ENCODE peak calls at places on chromosomes 13 and 19, in ten cellular contexts. One of them, this sample, is unnamed.
A peak's percentile ranks its signal among the peaks of the same experiment; 100 is the strongest.

GRCh38 chr19:16825312-16826168 is 3.7 kb upstream of the SIN3B start:
- DNase-seq in EL: peak; percentile 82
- DNase-seq in T-helper 2 cell: no peak
- DNase-seq in activated naive CD8-positive, alpha-beta T cell treated with anti-CD3 and anti-CD28 coated beads, Interleukin-2, amount 50 U/mL, for 24 hours: no peak
- DNase-seq in colonic mucosa: peak; percentile 38
- DNase-seq in putamen: peak; percentile 74
- DNase-seq in ACHN: peak; percentile 90
- DNase-seq in stimulated activated CD8-positive, alpha-beta memory T cell treated with anti-CD3 and anti-CD28 coated beads, Interleukin-7, amount 100 ng/mL, for 4 hours: no peak
- DNase-seq in mucosa of descending colon: peak; percentile 54
- DNase-seq in left ventricle myocardium inferior: peak; percentile 58
- DNase-seq in this sample: peak; percentile 89

GRCh38 chr13:47555235-47555634 is 445.8 kb downstream of the SUCLA2 start:
- DNase-seq in left ventricle myocardium inferior: no peak
- DNase-seq in mucosa of descending colon: no peak
- DNase-seq in ACHN: no peak
- DNase-seq in putamen: no peak
- DNase-seq in activated naive CD8-positive, alpha-beta T cell treated with anti-CD3 and anti-CD28 coated beads, Interleukin-2, amount 50 U/mL, for 24 hours: no peak
- DNase-seq in EL: no peak
- DNase-seq in colonic mucosa: no peak
- DNase-seq in stimulated activated CD8-positive, alpha-beta memory T cell treated with anti-CD3 and anti-CD28 coated beads, Interleukin-7, amount 100 ng/mL, for 4 hours: no peak
- DNase-seq in T-helper 2 cell: no peak
- DNase-seq in this sample: no peak

GRCh38 chr19:42254083-42254849 is 662 bp downstream of the ERF start:
- DNase-seq in ACHN: peak; percentile 58
- DNase-seq in colonic mucosa: peak; percentile 86
- DNase-seq in activated naive CD8-positive, alpha-beta T cell treated with anti-CD3 and anti-CD28 coated beads, Interleukin-2, amount 50 U/mL, for 24 hours: peak; percentile 78
- DNase-seq in putamen: peak; percentile 88
- DNase-seq in EL: peak; percentile 65
- DNase-seq in stimulated activated CD8-positive, alpha-beta memory T cell treated with anti-CD3 and anti-CD28 coated beads, Interleukin-7, amount 100 ng/mL, for 4 hours: peak; percentile 77
- DNase-seq in mucosa of descending colon: peak; percentile 91
- DNase-seq in left ventricle myocardium inferior: peak; percentile 79
- DNase-seq in T-helper 2 cell: peak; percentile 51
- DNase-seq in this sample: peak; percentile 69

GRCh38 chr19:14555918-14556661 is 15.8 kb downstream of the NDUFB7 start:
- DNase-seq in stimulated activated CD8-positive, alpha-beta memory T cell treated with anti-CD3 and anti-CD28 coated beads, Interleukin-7, amount 100 ng/mL, for 4 hours: no peak
- DNase-seq in activated naive CD8-positive, alpha-beta T cell treated with anti-CD3 and anti-CD28 coated beads, Interleukin-2, amount 50 U/mL, for 24 hours: no peak
- DNase-seq in left ventricle myocardium inferior: no peak
- DNase-seq in mucosa of descending colon: no peak
- DNase-seq in putamen: no peak
- DNase-seq in colonic mucosa: no peak
- DNase-seq in ACHN: peak; percentile 28
- DNase-seq in T-helper 2 cell: no peak
- DNase-seq in EL: peak; percentile 48
- DNase-seq in this sample: no peak

GRCh38 chr19:17775245-17775927 is 19.6 kb upstream of the B3GNT3 start:
- DNase-seq in activated naive CD8-positive, alpha-beta T cell treated with anti-CD3 and anti-CD28 coated beads, Interleukin-2, amount 50 U/mL, for 24 hours: peak; percentile 59
- DNase-seq in EL: peak; percentile 56
- DNase-seq in left ventricle myocardium inferior: no peak
- DNase-seq in putamen: no peak
- DNase-seq in T-helper 2 cell: no peak
- DNase-seq in mucosa of descending colon: peak; percentile 71
- DNase-seq in stimulated activated CD8-positive, alpha-beta memory T cell treated with anti-CD3 and anti-CD28 coated beads, Interleukin-7, amount 100 ng/mL, for 4 hours: no peak
- DNase-seq in ACHN: peak; percentile 52
- DNase-seq in colonic mucosa: peak; percentile 62
- DNase-seq in this sample: no peak

GRCh38 chr13:74101436-74101835 is 32.8 kb downstream of the KLF12 start:
- DNase-seq in stimulated activated CD8-positive, alpha-beta memory T cell treated with anti-CD3 and anti-CD28 coated beads, Interleukin-7, amount 100 ng/mL, for 4 hours: no peak
- DNase-seq in T-helper 2 cell: no peak
- DNase-seq in activated naive CD8-positive, alpha-beta T cell treated with anti-CD3 and anti-CD28 coated beads, Interleukin-2, amount 50 U/mL, for 24 hours: no peak
- DNase-seq in ACHN: no peak
- DNase-seq in putamen: no peak
- DNase-seq in colonic mucosa: no peak
- DNase-seq in EL: no peak
- DNase-seq in left ventricle myocardium inferior: no peak
- DNase-seq in mucosa of descending colon: no peak
- DNase-seq in this sample: no peak

GRCh38 chr19:42176649-42176989 is 40.9 kb downstream of the DEDD2 start:
- DNase-seq in mucosa of descending colon: no peak
- DNase-seq in activated naive CD8-positive, alpha-beta T cell treated with anti-CD3 and anti-CD28 coated beads, Interleukin-2, amount 50 U/mL, for 24 hours: peak; percentile 35
- DNase-seq in T-helper 2 cell: no peak
- DNase-seq in putamen: no peak
- DNase-seq in EL: no peak
- DNase-seq in colonic mucosa: no peak
- DNase-seq in stimulated activated CD8-positive, alpha-beta memory T cell treated with anti-CD3 and anti-CD28 coated beads, Interleukin-7, amount 100 ng/mL, for 4 hours: no peak
- DNase-seq in ACHN: no peak
- DNase-seq in left ventricle myocardium inferior: no peak
- DNase-seq in this sample: no peak

GRCh38 chr19:46841458-46842083 is 9.1 kb downstream of the AP2S1 start:
- DNase-seq in ACHN: peak; percentile 65
- DNase-seq in left ventricle myocardium inferior: peak; percentile 77
- DNase-seq in EL: peak; percentile 86
- DNase-seq in activated naive CD8-positive, alpha-beta T cell treated with anti-CD3 and anti-CD28 coated beads, Interleukin-2, amount 50 U/mL, for 24 hours: no peak
- DNase-seq in colonic mucosa: no peak
- DNase-seq in putamen: no peak
- DNase-seq in mucosa of descending colon: no peak
- DNase-seq in stimulated activated CD8-positive, alpha-beta memory T cell treated with anti-CD3 and anti-CD28 coated beads, Interleukin-7, amount 100 ng/mL, for 4 hours: no peak
- DNase-seq in T-helper 2 cell: no peak
- DNase-seq in this sample: peak; percentile 43

GRCh38 chr13:51585234-51585672 is 991 bp downstream of the WDFY2 start:
- DNase-seq in ACHN: peak; percentile 23
- DNase-seq in EL: peak; percentile 25
- DNase-seq in T-helper 2 cell: no peak
- DNase-seq in putamen: peak; percentile 35
- DNase-seq in colonic mucosa: no peak
- DNase-seq in left ventricle myocardium inferior: no peak
- DNase-seq in stimulated activated CD8-positive, alpha-beta memory T cell treated with anti-CD3 and anti-CD28 coated beads, Interleukin-7, amount 100 ng/mL, for 4 hours: no peak
- DNase-seq in mucosa of descending colon: peak; percentile 16
- DNase-seq in activated naive CD8-positive, alpha-beta T cell treated with anti-CD3 and anti-CD28 coated beads, Interleukin-2, amount 50 U/mL, for 24 hours: no peak
- DNase-seq in this sample: no peak

GRCh38 chr13:111512707-111513106 is 192.3 kb downstream of the TEX29 start:
- DNase-seq in activated naive CD8-positive, alpha-beta T cell treated with anti-CD3 and anti-CD28 coated beads, Interleukin-2, amount 50 U/mL, for 24 hours: no peak
- DNase-seq in T-helper 2 cell: no peak
- DNase-seq in mucosa of descending colon: no peak
- DNase-seq in EL: no peak
- DNase-seq in colonic mucosa: no peak
- DNase-seq in left ventricle myocardium inferior: no peak
- DNase-seq in stimulated activated CD8-positive, alpha-beta memory T cell treated with anti-CD3 and anti-CD28 coated beads, Interleukin-7, amount 100 ng/mL, for 4 hours: no peak
- DNase-seq in putamen: no peak
- DNase-seq in ACHN: no peak
- DNase-seq in this sample: no peak

GRCh38 chr13:39370554-39370953 is 232.4 kb downstream of the LHFPL6 start:
- DNase-seq in ACHN: no peak
- DNase-seq in mucosa of descending colon: no peak
- DNase-seq in colonic mucosa: no peak
- DNase-seq in stimulated activated CD8-positive, alpha-beta memory T cell treated with anti-CD3 and anti-CD28 coated beads, Interleukin-7, amount 100 ng/mL, for 4 hours: no peak
- DNase-seq in putamen: no peak
- DNase-seq in left ventricle myocardium inferior: peak; percentile 35
- DNase-seq in activated naive CD8-positive, alpha-beta T cell treated with anti-CD3 and anti-CD28 coated beads, Interleukin-2, amount 50 U/mL, for 24 hours: no peak
- DNase-seq in T-helper 2 cell: no peak
- DNase-seq in EL: no peak
- DNase-seq in this sample: no peak

GRCh38 chr19:29117926-29118325 is 95.0 kb downstream of the UQCRFS1 start:
- DNase-seq in activated naive CD8-positive, alpha-beta T cell treated with anti-CD3 and anti-CD28 coated beads, Interleukin-2, amount 50 U/mL, for 24 hours: no peak
- DNase-seq in putamen: no peak
- DNase-seq in colonic mucosa: no peak
- DNase-seq in left ventricle myocardium inferior: no peak
- DNase-seq in stimulated activated CD8-positive, alpha-beta memory T cell treated with anti-CD3 and anti-CD28 coated beads, Interleukin-7, amount 100 ng/mL, for 4 hours: no peak
- DNase-seq in ACHN: no peak
- DNase-seq in T-helper 2 cell: no peak
- DNase-seq in mucosa of descending colon: no peak
- DNase-seq in EL: peak; percentile 3
- DNase-seq in this sample: no peak

GRCh38 chr13:22505489-22505888 is 675.3 kb upstream of the SGCG start:
- DNase-seq in activated naive CD8-positive, alpha-beta T cell treated with anti-CD3 and anti-CD28 coated beads, Interleukin-2, amount 50 U/mL, for 24 hours: no peak
- DNase-seq in left ventricle myocardium inferior: no peak
- DNase-seq in stimulated activated CD8-positive, alpha-beta memory T cell treated with anti-CD3 and anti-CD28 coated beads, Interleukin-7, amount 100 ng/mL, for 4 hours: no peak
- DNase-seq in ACHN: no peak
- DNase-seq in EL: no peak
- DNase-seq in colonic mucosa: no peak
- DNase-seq in T-helper 2 cell: no peak
- DNase-seq in putamen: no peak
- DNase-seq in mucosa of descending colon: no peak
- DNase-seq in this sample: no peak

GRCh38 chr19:32673573-32673972 is 1.4 kb downstream of the ANKRD27 start:
- DNase-seq in EL: no peak
- DNase-seq in putamen: no peak
- DNase-seq in mucosa of descending colon: no peak
- DNase-seq in ACHN: no peak
- DNase-seq in stimulated activated CD8-positive, alpha-beta memory T cell treated with anti-CD3 and anti-CD28 coated beads, Interleukin-7, amount 100 ng/mL, for 4 hours: no peak
- DNase-seq in T-helper 2 cell: no peak
- DNase-seq in colonic mucosa: no peak
- DNase-seq in left ventricle myocardium inferior: no peak
- DNase-seq in activated naive CD8-positive, alpha-beta T cell treated with anti-CD3 and anti-CD28 coated beads, Interleukin-2, amount 50 U/mL, for 24 hours: no peak
- DNase-seq in this sample: no peak

GRCh38 chr13:98143157-98143553 is 261 bp downstream of the FARP1 start:
- DNase-seq in putamen: no peak
- DNase-seq in mucosa of descending colon: peak; percentile 54
- DNase-seq in ACHN: peak; percentile 18
- DNase-seq in stimulated activated CD8-positive, alpha-beta memory T cell treated with anti-CD3 and anti-CD28 coated beads, Interleukin-7, amount 100 ng/mL, for 4 hours: no peak
- DNase-seq in colonic mucosa: no peak
- DNase-seq in activated naive CD8-positive, alpha-beta T cell treated with anti-CD3 and anti-CD28 coated beads, Interleukin-2, amount 50 U/mL, for 24 hours: no peak
- DNase-seq in T-helper 2 cell: no peak
- DNase-seq in left ventricle myocardium inferior: peak; percentile 58
- DNase-seq in EL: no peak
- DNase-seq in this sample: no peak

GRCh38 chr19:18097993-18098890 is 664 bp downstream of the MAST3 start:
- DNase-seq in colonic mucosa: no peak
- DNase-seq in putamen: no peak
- DNase-seq in activated naive CD8-positive, alpha-beta T cell treated with anti-CD3 and anti-CD28 coated beads, Interleukin-2, amount 50 U/mL, for 24 hours: no peak
- DNase-seq in EL: no peak
- DNase-seq in T-helper 2 cell: no peak
- DNase-seq in mucosa of descending colon: no peak
- DNase-seq in ACHN: no peak
- DNase-seq in left ventricle myocardium inferior: no peak
- DNase-seq in stimulated activated CD8-positive, alpha-beta memory T cell treated with anti-CD3 and anti-CD28 coated beads, Interleukin-7, amount 100 ng/mL, for 4 hours: no peak
- DNase-seq in this sample: no peak

GRCh38 chr13:112905619-112905989 is 63.4 kb upstream of the MCF2L start:
- DNase-seq in ACHN: no peak
- DNase-seq in colonic mucosa: no peak
- DNase-seq in activated naive CD8-positive, alpha-beta T cell treated with anti-CD3 and anti-CD28 coated beads, Interleukin-2, amount 50 U/mL, for 24 hours: no peak
- DNase-seq in EL: no peak
- DNase-seq in mucosa of descending colon: no peak
- DNase-seq in putamen: no peak
- DNase-seq in T-helper 2 cell: no peak
- DNase-seq in stimulated activated CD8-positive, alpha-beta memory T cell treated with anti-CD3 and anti-CD28 coated beads, Interleukin-7, amount 100 ng/mL, for 4 hours: no peak
- DNase-seq in left ventricle myocardium inferior: no peak
- DNase-seq in this sample: no peak

GRCh38 chr19:4722671-4723464 is 774 bp downstream of the DPP9 start:
- DNase-seq in ACHN: peak; percentile 53
- DNase-seq in colonic mucosa: peak; percentile 50
- DNase-seq in stimulated activated CD8-positive, alpha-beta memory T cell treated with anti-CD3 and anti-CD28 coated beads, Interleukin-7, amount 100 ng/mL, for 4 hours: no peak
- DNase-seq in EL: peak; percentile 65
- DNase-seq in T-helper 2 cell: no peak
- DNase-seq in putamen: no peak
- DNase-seq in mucosa of descending colon: peak; percentile 49
- DNase-seq in activated naive CD8-positive, alpha-beta T cell treated with anti-CD3 and anti-CD28 coated beads, Interleukin-2, amount 50 U/mL, for 24 hours: no peak
- DNase-seq in left ventricle myocardium inferior: no peak
- DNase-seq in this sample: peak; percentile 36

GRCh38 chr19:10424011-10424637 is 3.8 kb downstream of the PDE4A start:
- DNase-seq in left ventricle myocardium inferior: peak; percentile 77
- DNase-seq in stimulated activated CD8-positive, alpha-beta memory T cell treated with anti-CD3 and anti-CD28 coated beads, Interleukin-7, amount 100 ng/mL, for 4 hours: peak; percentile 47
- DNase-seq in activated naive CD8-positive, alpha-beta T cell treated with anti-CD3 and anti-CD28 coated beads, Interleukin-2, amount 50 U/mL, for 24 hours: peak; percentile 80
- DNase-seq in EL: peak; percentile 80
- DNase-seq in colonic mucosa: peak; percentile 88
- DNase-seq in ACHN: peak; percentile 73
- DNase-seq in mucosa of descending colon: peak; percentile 88
- DNase-seq in T-helper 2 cell: no peak
- DNase-seq in putamen: no peak
- DNase-seq in this sample: no peak

GRCh38 chr13:42113478-42113877 is 65.0 kb downstream of the DGKH start:
- DNase-seq in T-helper 2 cell: no peak
- DNase-seq in activated naive CD8-positive, alpha-beta T cell treated with anti-CD3 and anti-CD28 coated beads, Interleukin-2, amount 50 U/mL, for 24 hours: no peak
- DNase-seq in left ventricle myocardium inferior: no peak
- DNase-seq in colonic mucosa: no peak
- DNase-seq in mucosa of descending colon: no peak
- DNase-seq in stimulated activated CD8-positive, alpha-beta memory T cell treated with anti-CD3 and anti-CD28 coated beads, Interleukin-7, amount 100 ng/mL, for 4 hours: no peak
- DNase-seq in EL: no peak
- DNase-seq in ACHN: no peak
- DNase-seq in putamen: no peak
- DNase-seq in this sample: no peak

GRCh38 chr13:40979232-40979631 is 39.9 kb downstream of the ELF1 start:
- DNase-seq in mucosa of descending colon: no peak
- DNase-seq in putamen: no peak
- DNase-seq in stimulated activated CD8-positive, alpha-beta memory T cell treated with anti-CD3 and anti-CD28 coated beads, Interleukin-7, amount 100 ng/mL, for 4 hours: no peak
- DNase-seq in activated naive CD8-positive, alpha-beta T cell treated with anti-CD3 and anti-CD28 coated beads, Interleukin-2, amount 50 U/mL, for 24 hours: no peak
- DNase-seq in colonic mucosa: no peak
- DNase-seq in left ventricle myocardium inferior: no peak
- DNase-seq in T-helper 2 cell: no peak
- DNase-seq in EL: no peak
- DNase-seq in ACHN: no peak
- DNase-seq in this sample: no peak